ENCODE peak calls at places on chromosomes 12 and 14, in four cellular contexts. A is uterus, W is neuronal stem cell, K is adrenal gland. E is an unnamed sample. For H3K36me3, the result is how much of the 10 kb centered on the place peaks cover.

GRCh38 chr12:43288666-43289065 is 263.3 kb downstream of the ADAMTS20 start:
- DNase-seq in A (no peak), W (no peak), K (no peak), E (no peak)

GRCh38 chr12:2417761-2418160 is 365.0 kb downstream of the CACNA1C start:
- DNase-seq in A (no peak), W (no peak), K (no peak), E (no peak)

GRCh38 chr12:104998423-104999346 is 12.6 kb downstream of the NOPCHAP1 start:
- DNase-seq in A (no peak), W (no peak), K (no peak), E (no peak)

GRCh38 chr12:33536431-33536830 is 96.8 kb upstream of the SYT10 start:
- DNase-seq in A (no peak), W (no peak), K (no peak), E (no peak)

GRCh38 chr14:88660056-88660455 is 97.2 kb downstream of the ZC3H14 start:
- DNase-seq in A (no peak), W (no peak), K (no peak), E (no peak)

GRCh38 chr14:57845802-57846531 is 19.9 kb downstream of the SLC35F4 start:
- DNase-seq in A (no peak), W (no peak), K (no peak), E (no peak)

GRCh38 chr12:6327591-6328041 is 14.3 kb downstream of the TNFRSF1A start:
- DNase-seq in A (peak), W (no peak), K (no peak), E (no peak)

GRCh38 chr12:9221476-9221875 is 13.3 kb upstream of the PZP start:
- DNase-seq in A (no peak), W (no peak), K (no peak), E (no peak)

GRCh38 chr12:3313655-3314305 is 177.2 kb upstream of the PRMT8 start:
- DNase-seq in A (peak), W (peak), K (no peak), E (peak)

GRCh38 chr14:53927171-53927570 is 29.5 kb downstream of the BMP4 start:
- DNase-seq in A (no peak), W (no peak), K (no peak), E (no peak)

GRCh38 chr14:35161231-35161630 is 38.9 kb downstream of the PRORP start:
- DNase-seq in A (no peak), W (no peak), K (no peak), E (peak)

GRCh38 chr14:65414961-65415589 is 2.5 kb downstream of the FUT8 start:
- DNase-seq in A (no peak), W (no peak), K (no peak), E (peak)

GRCh38 chr12:55280991-55281390 is 15.4 kb downstream of the OR6C6 start:
- DNase-seq in A (no peak), W (no peak), K (no peak), E (no peak)

GRCh38 chr12:75503459-75503858 is 8.0 kb downstream of the KRR1 start:
- DNase-seq in A (no peak), W (no peak), K (no peak), E (no peak)
- H3K36me3 ChIP-seq in A (under half), W (under half), K (under half), E (half or more)

DNA sequence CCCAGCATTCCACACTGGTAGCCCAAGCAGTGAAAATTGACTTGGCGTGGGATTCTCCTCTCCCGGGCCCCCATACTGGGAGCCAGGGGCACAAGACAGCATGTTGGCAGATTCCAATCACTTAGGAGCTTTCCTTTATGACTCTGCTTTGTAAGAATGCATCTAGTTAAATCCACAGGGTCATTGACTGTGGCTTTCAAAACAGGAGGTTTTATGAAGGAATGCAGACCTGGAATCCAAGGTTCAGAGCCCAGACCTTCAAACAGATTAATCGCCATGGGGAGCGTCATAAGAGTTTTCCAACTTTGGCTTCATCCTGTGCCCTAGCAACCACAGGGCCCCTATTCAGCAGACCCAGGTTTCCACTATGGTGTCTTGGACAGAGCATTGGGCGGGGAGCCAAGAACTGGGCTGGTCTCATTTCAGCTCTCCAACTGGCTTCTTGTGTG is 76.4 kb upstream of the RMST start:
- DNase-seq in A (no peak), W (no peak), K (no peak), E (no peak)
- H3K27ac ChIP-seq in A (no peak), W (no peak), K (no peak), E (no peak)

DNA sequence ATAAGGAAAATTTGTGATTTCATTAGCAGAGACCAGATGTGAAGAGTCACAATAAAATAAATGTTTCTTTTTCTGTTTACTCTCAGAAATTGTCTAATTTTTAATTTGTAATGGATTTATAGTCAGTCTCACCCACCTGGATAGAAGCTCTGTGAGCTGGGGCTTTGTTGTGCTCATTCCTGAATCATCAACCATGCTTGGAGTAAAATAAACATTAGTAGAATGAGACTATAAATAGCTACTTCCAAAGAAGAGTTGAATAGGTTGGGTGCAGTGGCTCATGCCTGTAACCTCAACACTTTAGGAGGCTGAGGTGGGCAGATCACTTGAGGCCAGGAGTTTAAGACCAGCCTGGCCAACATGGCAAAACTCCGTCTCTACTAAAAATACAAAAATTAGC is 185.3 kb upstream of the FBXO33 start:
- DNase-seq in A (no peak), W (no peak), K (no peak), E (no peak)
- H3K36me3 ChIP-seq in A (under half), W (under half), K (under half), E (under half)

DNA sequence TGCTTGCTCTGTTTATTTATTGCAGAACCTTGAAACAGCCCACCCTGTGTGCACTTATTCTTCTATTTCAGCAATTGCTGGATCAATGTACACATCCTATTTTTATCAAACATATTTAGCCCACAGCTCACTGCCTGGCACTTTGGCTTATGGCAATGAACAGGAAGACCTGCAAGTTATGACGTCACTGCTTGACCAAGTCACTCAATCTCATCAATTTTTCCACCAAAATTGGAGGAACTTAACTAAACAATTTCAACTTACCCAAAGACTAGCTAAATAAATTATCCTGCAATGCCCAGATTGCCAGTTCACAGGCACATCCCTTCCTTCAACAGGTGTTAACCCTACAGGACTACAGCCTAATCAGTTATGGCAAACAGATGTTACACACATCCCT is 89.3 kb downstream of the FSCB start:
- DNase-seq in A (no peak), W (no peak), K (no peak), E (no peak)
- H3K27ac ChIP-seq in A (no peak), W (no peak), K (no peak), E (no peak)

DNA sequence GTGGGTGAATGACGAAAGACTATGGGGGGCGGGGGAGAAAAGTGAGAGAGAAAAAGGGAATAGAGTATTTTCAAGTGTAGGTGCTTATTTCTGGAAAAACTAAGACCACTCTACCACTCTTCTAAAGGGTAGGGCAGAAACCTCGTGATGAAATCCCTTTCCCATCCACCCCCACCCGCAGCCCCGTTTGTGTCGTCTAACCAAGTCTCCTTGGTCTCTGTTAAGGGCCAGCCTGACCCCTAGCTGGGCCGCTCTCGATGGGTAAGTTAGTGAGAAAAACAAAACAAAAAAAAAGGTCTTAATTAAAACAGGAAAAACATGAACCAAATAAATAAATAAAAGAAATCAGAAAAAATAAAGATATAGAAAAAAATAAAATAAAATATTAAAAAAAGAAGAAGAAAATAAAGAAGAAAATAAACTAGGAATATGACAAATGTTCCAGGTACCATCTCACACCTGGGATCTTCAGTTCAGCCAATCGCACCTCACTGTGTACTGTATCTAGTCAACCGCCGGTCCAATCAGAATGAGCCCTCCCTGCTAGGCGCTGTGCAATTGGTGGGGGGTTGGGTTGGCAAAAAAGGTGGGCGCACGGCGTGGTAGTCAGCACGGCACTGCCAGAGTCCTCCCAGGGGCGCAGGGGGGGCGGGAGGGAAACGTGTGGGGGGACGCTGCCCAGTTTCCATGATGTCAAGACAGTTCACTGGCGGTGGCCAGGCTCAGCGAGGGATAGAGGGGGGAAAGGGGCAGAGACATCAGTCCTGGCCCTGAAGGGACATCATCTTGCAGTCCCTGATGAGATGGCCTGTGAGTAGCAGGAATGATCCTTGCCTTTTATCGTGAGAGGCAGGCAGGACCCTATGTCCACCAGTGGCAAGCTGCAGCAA is 9.8 kb upstream of the CDH24 start:
- DNase-seq in A (no peak), W (no peak), K (peak), E (no peak)
- H3K36me3 ChIP-seq in A (under half), W (half or more), K (under half), E (half or more)

DNA sequence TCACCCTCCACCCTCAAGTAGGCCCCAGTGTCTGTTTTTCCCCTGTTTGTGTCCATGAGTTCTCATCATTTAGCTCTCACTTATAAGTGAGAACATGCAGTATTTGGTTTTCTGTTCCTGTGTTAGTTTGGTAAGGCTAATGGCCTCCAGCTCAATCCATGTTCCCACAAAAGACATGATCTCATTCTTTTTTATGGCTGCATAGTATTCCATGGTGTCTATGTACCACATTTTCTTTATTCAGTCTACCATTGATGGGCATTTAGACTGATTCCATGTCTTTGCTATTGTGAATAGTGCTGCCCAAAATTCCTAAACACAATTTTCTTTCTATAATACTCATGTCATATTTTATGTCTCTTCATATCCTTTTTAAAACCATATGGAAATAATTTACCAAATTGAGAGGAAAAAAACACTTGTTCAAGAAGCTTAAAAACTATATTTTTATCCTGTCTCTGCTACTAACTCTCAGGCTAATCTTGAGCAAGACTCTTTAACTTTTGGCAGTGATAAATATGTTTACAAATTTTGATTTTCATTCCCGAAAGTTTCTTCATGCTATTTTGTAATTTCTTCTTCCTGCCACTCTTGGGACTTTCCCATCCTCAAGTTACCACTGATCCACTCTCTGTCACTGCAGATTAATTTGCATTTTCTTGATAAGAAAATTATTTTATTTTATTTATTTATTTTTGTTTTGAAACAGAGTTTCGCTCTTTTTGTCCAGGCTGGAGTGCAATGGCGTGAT is 28.0 kb upstream of the OSBPL8 start:
- DNase-seq in A (no peak), W (no peak), K (no peak), E (no peak)
- H3K27ac ChIP-seq in A (peak), W (no peak), K (no peak), E (no peak)

DNA sequence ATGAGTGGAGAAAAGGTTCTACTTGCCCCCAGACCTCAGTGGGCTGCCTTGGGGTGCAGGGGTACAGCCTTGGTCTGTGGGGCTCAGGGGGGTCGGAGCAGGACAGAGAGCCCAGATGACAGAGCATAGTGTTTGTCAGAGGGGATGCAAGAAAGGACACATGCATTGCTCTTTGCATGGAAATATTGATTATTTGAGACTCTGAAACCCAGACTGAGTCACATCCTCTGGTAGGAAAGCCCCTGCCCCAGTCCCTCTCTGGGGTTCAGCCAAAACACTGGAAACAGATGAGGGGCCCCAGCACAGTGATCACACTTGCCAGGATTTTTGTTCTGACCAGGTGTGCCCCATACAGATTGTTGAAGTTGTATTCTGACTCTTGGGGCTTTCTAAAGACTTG is 1094.4 kb downstream of the BCL11B start:
- DNase-seq in A (no peak), W (no peak), K (no peak), E (no peak)
- H3K36me3 ChIP-seq in A (under half), W (under half), K (under half), E (under half)

DNA sequence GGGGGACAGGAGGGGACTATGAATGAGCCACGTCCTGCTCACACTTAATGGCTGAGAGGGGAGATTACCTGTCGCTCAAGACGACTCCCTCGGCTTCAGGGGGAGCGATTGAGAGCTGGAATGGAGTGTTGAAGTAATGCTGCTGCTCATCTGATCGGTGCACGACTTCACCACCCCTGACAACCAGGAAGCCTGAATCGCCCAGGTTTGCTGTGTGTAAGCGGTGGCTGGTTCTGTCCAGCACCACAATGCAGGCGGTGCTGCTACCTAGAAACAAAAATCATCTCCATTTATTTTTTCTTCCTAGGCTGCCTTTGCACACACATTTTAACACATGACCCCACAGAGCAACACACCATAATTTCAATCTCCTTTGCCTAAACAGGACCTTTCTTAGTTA is 37.3 kb downstream of the PPTC7 start:
- DNase-seq in A (no peak), W (no peak), K (no peak), E (no peak)
- H3K27ac ChIP-seq in A (peak), W (no peak), K (no peak), E (no peak)

DNA sequence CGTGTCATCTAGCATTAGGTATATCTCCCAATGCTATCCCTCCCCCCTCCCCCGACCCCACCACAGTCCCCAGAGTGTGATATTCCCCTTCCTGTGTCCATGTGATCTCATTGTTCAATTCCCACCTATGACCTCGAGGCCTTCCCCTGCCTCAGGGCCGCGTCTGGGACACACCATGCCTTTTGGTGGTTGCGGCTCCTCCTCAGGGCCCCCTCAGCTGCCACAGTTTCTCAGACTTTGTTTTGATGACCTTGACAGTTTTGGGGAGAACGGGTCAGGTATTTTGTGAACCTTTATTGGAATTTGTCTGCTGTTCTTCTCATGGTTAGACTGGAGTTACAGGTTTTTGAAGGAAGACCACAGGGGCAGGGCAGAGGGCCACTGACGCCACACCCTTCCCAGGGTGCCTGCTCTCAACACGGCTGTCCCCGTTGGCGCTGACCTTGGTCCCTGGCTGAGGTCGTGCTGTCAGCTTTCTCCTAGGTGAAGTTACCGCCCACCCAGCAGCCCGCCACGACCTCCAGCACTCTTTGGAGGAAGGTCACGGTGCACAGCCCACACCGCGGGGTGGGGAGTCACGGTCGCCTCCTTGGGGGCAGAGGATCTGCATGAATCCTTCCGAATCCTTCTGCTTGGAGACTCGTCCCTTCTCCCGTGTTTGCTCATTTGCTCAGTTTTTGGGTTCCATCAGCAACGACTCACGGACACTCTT is 130.5 kb downstream of the KIF26A start:
- DNase-seq in A (peak), W (no peak), K (peak), E (no peak)
- H3K36me3 ChIP-seq in A (under half), W (under half), K (under half), E (under half)

DNA sequence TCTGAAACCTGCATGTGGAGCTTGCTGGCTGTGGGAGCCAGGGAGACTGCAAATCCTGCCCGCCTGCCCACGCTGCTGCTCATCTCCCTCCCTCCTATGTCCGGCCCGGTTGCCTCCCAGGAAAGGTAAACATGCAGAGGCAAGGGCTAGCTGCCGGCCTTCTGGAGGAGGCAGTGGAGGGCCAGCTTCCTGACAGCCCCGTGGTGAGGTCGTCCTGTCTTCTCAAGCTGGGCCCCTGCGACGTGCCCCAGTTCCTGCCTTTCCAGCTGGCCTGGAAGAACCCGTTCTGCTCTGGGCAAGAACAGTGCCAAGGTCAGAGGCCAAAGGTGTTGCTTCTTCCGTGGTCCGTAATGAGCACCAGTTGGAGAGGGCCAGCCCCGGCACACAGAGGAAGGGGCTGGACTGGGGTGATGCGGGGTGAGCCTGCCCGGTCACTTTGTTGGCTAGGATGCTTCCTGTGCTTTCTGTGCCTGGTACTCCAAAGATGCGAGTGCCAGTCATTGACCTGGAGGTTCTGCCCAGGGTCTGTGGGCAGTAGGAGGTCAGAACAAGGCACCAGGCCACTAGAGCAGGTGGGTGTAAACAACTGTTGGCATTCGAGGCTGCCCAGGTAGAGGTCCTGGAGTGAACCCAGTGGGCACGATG is 25.3 kb downstream of the TPCN1 start:
- DNase-seq in A (no peak), W (no peak), K (no peak), E (no peak)
- H3K27ac ChIP-seq in A (peak), W (no peak), K (peak), E (no peak)

E was measured in CD4-positive, alpha-beta memory T cell.